ENCODE peak calls at places on chromosome 19, in six cellular contexts. R, F, B, K, I and Q are unnamed samples.

GRCh38 chr19:41265376-41266153 is 1.4 kb downstream of the HNRNPUL1 start:
- DNase-seq in R (peak; percentile 3), F (peak; percentile 24), B (no peak), K (no peak), I (peak; percentile 26), Q (no peak)

GRCh38 chr19:15180451-15181390 is 20.1 kb downstream of the NOTCH3 start:
- DNase-seq in R (no peak), F (peak; percentile 37), B (no peak), K (no peak), I (peak; percentile 69), Q (peak; percentile 22)

GRCh38 chr19:42401365-42402303 is 11.5 kb upstream of the CNFN start:
- DNase-seq in R (peak; percentile 56), F (peak; percentile 77), B (peak; percentile 56), K (peak; percentile 80), I (peak; percentile 68), Q (peak; percentile 26)

GRCh38 chr19:48629599-48630288 is 7.4 kb downstream of the DBP start:
- DNase-seq in R (no peak), F (peak; percentile 59), B (no peak), K (peak; percentile 93), I (no peak), Q (no peak)

GRCh38 chr19:3343619-3344502 is 22.5 kb upstream of the NFIC start:
- DNase-seq in R (peak; percentile 65), F (peak; percentile 90), B (no peak), K (peak; percentile 83), I (no peak), Q (no peak)

GRCh38 chr19:447064-447426 is 13.8 kb downstream of the SHC2 start:
- DNase-seq in R (no peak), F (no peak), B (no peak), K (no peak), I (no peak), Q (no peak)

GRCh38 chr19:35048911-35049411 is 7.4 kb downstream of the HPN start:
- DNase-seq in R (peak; percentile 73), F (no peak), B (no peak), K (peak; percentile 42), I (peak; percentile 58), Q (no peak)

GRCh38 chr19:3968556-3969434 is 2.1 kb downstream of the DAPK3 start:
- DNase-seq in R (no peak), F (peak; percentile 98), B (peak; percentile 100), K (peak; percentile 83), I (peak; percentile 72), Q (no peak)

GRCh38 chr19:56639217-56639616 is 3.7 kb upstream of the SMIM17 start:
- DNase-seq in R (peak; percentile 65), F (peak; percentile 21), B (peak; percentile 6), K (no peak), I (no peak), Q (no peak)

GRCh38 chr19:5281588-5281987 is 59.0 kb downstream of the PTPRS start:
- DNase-seq in R (no peak), F (no peak), B (no peak), K (no peak), I (no peak), Q (no peak)

GRCh38 chr19:40262422-40262821 is 22.7 kb downstream of the AKT2 start:
- DNase-seq in R (no peak), F (no peak), B (no peak), K (no peak), I (peak; percentile 46), Q (no peak)

GRCh38 chr19:3366761-3367571 is 583 bp downstream of the NFIC start:
- DNase-seq in R (peak; percentile 77), F (no peak), B (no peak), K (peak; percentile 66), I (peak; percentile 24), Q (no peak)

GRCh38 chr19:23283925-23284324 is 33.7 kb upstream of the ZNF724 start:
- DNase-seq in R (peak; percentile 77), F (peak; percentile 41), B (no peak), K (no peak), I (peak; percentile 8), Q (no peak)

GRCh38 chr19:6223461-6224307 is 56.1 kb downstream of the MLLT1 start:
- DNase-seq in R (no peak), F (no peak), B (no peak), K (no peak), I (peak; percentile 34), Q (peak; percentile 35)

GRCh38 chr19:1247747-1248453 is 483 bp upstream of the MIDN start:
- DNase-seq in R (peak; percentile 75), F (peak; percentile 63), B (no peak), K (peak; percentile 91), I (peak; percentile 57), Q (no peak)

GRCh38 chr19:21824679-21825078 is 11.3 kb downstream of the ZNF43 start:
- DNase-seq in R (no peak), F (no peak), B (no peak), K (no peak), I (no peak), Q (no peak)

GRCh38 chr19:35292421-35292820 is 460 bp downstream of the MAG start:
- DNase-seq in R (peak; percentile 61), F (no peak), B (no peak), K (no peak), I (no peak), Q (no peak)

GRCh38 chr19:38838208-38838985 is 6.8 kb upstream of the ECH1 start:
- DNase-seq in R (no peak), F (peak; percentile 98), B (no peak), K (no peak), I (no peak), Q (no peak)

GRCh38 chr19:42098781-42099180 is 22.8 kb downstream of the ZNF574 start:
- DNase-seq in R (no peak), F (peak; percentile 21), B (no peak), K (no peak), I (peak; percentile 5), Q (no peak)

GRCh38 chr19:7869910-7870511 is 4.2 kb downstream of the PRR36 start:
- DNase-seq in R (peak; percentile 87), F (peak; percentile 59), B (no peak), K (peak; percentile 86), I (no peak), Q (no peak)

GRCh38 chr19:43643326-43643725 is 3.7 kb upstream of the CADM4 start:
- DNase-seq in R (no peak), F (no peak), B (no peak), K (no peak), I (peak; percentile 67), Q (no peak)

GRCh38 chr19:48844472-48844871 is 8.2 kb upstream of the HSD17B14 start:
- DNase-seq in R (peak; percentile 20), F (peak; percentile 49), B (peak; percentile 39), K (no peak), I (no peak), Q (no peak)

GRCh38 chr19:45643927-45644771 is 5.0 kb upstream of the EML2 start:
- DNase-seq in R (no peak), F (no peak), B (no peak), K (no peak), I (no peak), Q (no peak)

GRCh38 chr19:3995619-3996018 is 10.4 kb upstream of the EEF2 start:
- DNase-seq in R (no peak), F (no peak), B (no peak), K (no peak), I (no peak), Q (no peak)

GRCh38 chr19:29909545-29909944 is 32.5 kb upstream of the URI1 start:
- DNase-seq in R (no peak), F (peak; percentile 23), B (no peak), K (no peak), I (no peak), Q (no peak)

GRCh38 chr19:33683881-33684549 is 62.3 kb downstream of the CHST8 start:
- DNase-seq in R (no peak), F (peak; percentile 30), B (peak; percentile 3), K (peak; percentile 31), I (no peak), Q (no peak)

GRCh38 chr19:48085077-48085476 is 25.5 kb downstream of the PLA2G4C start:
- DNase-seq in R (no peak), F (no peak), B (no peak), K (no peak), I (no peak), Q (no peak)

GRCh38 chr19:2424686-2425621 is 2.4 kb downstream of the TIMM13 start:
- DNase-seq in R (no peak), F (peak; percentile 78), B (no peak), K (no peak), I (no peak), Q (no peak)

GRCh38 chr19:13588953-13589833 is 82.9 kb upstream of the CACNA1A start:
- DNase-seq in R (peak; percentile 82), F (peak; percentile 51), B (no peak), K (peak; percentile 63), I (peak; percentile 37), Q (peak; percentile 42)

GRCh38 chr19:41697198-41697855 is 9.3 kb upstream of the CEACAM7 start:
- DNase-seq in R (no peak), F (no peak), B (no peak), K (no peak), I (no peak), Q (no peak)

GRCh38 chr19:50570997-50571396 is 2.8 kb upstream of the LRRC4B start:
- DNase-seq in R (no peak), F (no peak), B (no peak), K (no peak), I (no peak), Q (no peak)

GRCh38 chr19:38877781-38878574 is at the start of gene RINL:
- DNase-seq in R (peak; percentile 80), F (no peak), B (no peak), K (peak; percentile 87), I (peak; percentile 97), Q (no peak)

GRCh38 chr19:2820112-2820702 is 539 bp downstream of the ZNF554 start:
- DNase-seq in R (peak; percentile 29), F (no peak), B (no peak), K (no peak), I (no peak), Q (no peak)